ENCODE peak calls at places on chromosomes 5 and 9, in seven cellular contexts. O is activated T-helper 1 cell treated with Interleukin-2 at 50 U/mL for 16 hours, H is NCI-H2171, S is K562, T is EH, C is nephron progenitor cell, M is NCI-H510A. Y is an unnamed sample.

GRCh38 chr5:32444191-32444945 is at the start of gene ZFR:
- DNase-seq in O (peak), H (peak), S (peak), T (peak), C (peak), M (peak), Y (peak)

GRCh38 chr9:136587145-136587943 is 41.5 kb upstream of the NOTCH1 start:
- DNase-seq in O (no peak), H (no peak), S (peak), T (peak), C (peak), M (peak), Y (no peak)

GRCh38 chr5:102916114-102916513 is 161.0 kb downstream of the PAM start:
- DNase-seq in O (no peak), H (no peak), S (no peak), T (no peak), C (no peak), M (no peak), Y (no peak)

GRCh38 chr9:88742483-88742882 is 207.5 kb downstream of the NXNL2 start:
- DNase-seq in O (no peak), H (no peak), S (no peak), T (peak), C (no peak), M (no peak), Y (no peak)

GRCh38 chr5:142597546-142598337 is 88.1 kb downstream of the FGF1 start:
- DNase-seq in O (no peak), H (no peak), S (peak), T (peak), C (no peak), M (no peak), Y (no peak)

GRCh38 chr9:130196643-130197042 is 24.4 kb downstream of the NCS1 start:
- DNase-seq in O (no peak), H (peak), S (no peak), T (peak), C (no peak), M (no peak), Y (no peak)

GRCh38 chr9:75976549-75976948 is 86.1 kb downstream of the PCSK5 start:
- DNase-seq in O (no peak), H (no peak), S (no peak), T (no peak), C (no peak), M (no peak), Y (no peak)

GRCh38 chr9:137240321-137240840 is 706 bp upstream of the TUBB4B start:
- DNase-seq in O (peak), H (peak), S (peak), T (peak), C (peak), M (peak), Y (peak)

GRCh38 chr5:178416919-178417318 is 173.3 kb downstream of the COL23A1 start:
- DNase-seq in O (no peak), H (no peak), S (no peak), T (no peak), C (no peak), M (no peak), Y (no peak)

GRCh38 chr9:84600739-84601138 is 68.8 kb upstream of the NTRK2 start:
- DNase-seq in O (no peak), H (no peak), S (no peak), T (no peak), C (no peak), M (no peak), Y (no peak)

GRCh38 chr9:12681620-12682019 is 11.6 kb upstream of the TYRP1 start:
- DNase-seq in O (no peak), H (no peak), S (no peak), T (peak), C (no peak), M (no peak), Y (no peak)

GRCh38 chr5:73640861-73641320 is 14.9 kb downstream of the ARHGEF28 start:
- DNase-seq in O (no peak), H (no peak), S (no peak), T (peak), C (no peak), M (no peak), Y (no peak)

GRCh38 chr5:173012882-173013281 is 29.3 kb downstream of the ATP6V0E1 start:
- DNase-seq in O (no peak), H (no peak), S (no peak), T (no peak), C (no peak), M (no peak), Y (no peak)

GRCh38 chr9:89911721-89912604 is 307.2 kb downstream of the GADD45G start:
- DNase-seq in O (no peak), H (no peak), S (no peak), T (no peak), C (no peak), M (no peak), Y (no peak)

GRCh38 chr9:121838757-121839669 is 187.6 kb downstream of the DAB2IP start:
- DNase-seq in O (no peak), H (no peak), S (no peak), T (no peak), C (no peak), M (no peak), Y (no peak)

GRCh38 chr9:137128158-137129088 is 10.5 kb upstream of the GRIN1 start:
- DNase-seq in O (no peak), H (no peak), S (peak), T (no peak), C (no peak), M (no peak), Y (peak)

GRCh38 chr5:176534640-176535039 is 2.6 kb downstream of the RNF44 start:
- DNase-seq in O (no peak), H (no peak), S (no peak), T (no peak), C (no peak), M (no peak), Y (no peak)

GRCh38 chr5:101860563-101860962 is 435.5 kb downstream of the SLCO4C1 start:
- DNase-seq in O (no peak), H (no peak), S (no peak), T (no peak), C (no peak), M (no peak), Y (no peak)

GRCh38 chr5:79845448-79846197 is 145.4 kb downstream of the MTX3 start:
- DNase-seq in O (no peak), H (no peak), S (peak), T (peak), C (no peak), M (no peak), Y (no peak)

GRCh38 chr9:101400120-101400519 is 1.5 kb downstream of the ZNF189 start:
- DNase-seq in O (no peak), H (no peak), S (no peak), T (no peak), C (no peak), M (no peak), Y (peak)